ENCODE peak calls at places on chromosomes 3 and 15, in nine cellular contexts. R is left ventricle myocardium inferior; Z is lung; A is Panc1; S is naive thymus-derived CD4-positive, alpha-beta T cell; E is adrenal gland; M is transverse colon; Y is suprapubic skin; B is sigmoid colon. X is an unnamed sample. For H3K4me1 and H3K27me3, the result is how much of the 10 kb centered on the place peaks cover.

GRCh38 chr3:151213881-151214280 is 10.9 kb upstream of the GPR171 start:
- DNase-seq in R (no peak), Z (no peak), A (no peak), S (no peak), E (no peak), M (no peak), Y (no peak), B (no peak), X (no peak)

GRCh38 chr3:36455406-36455805 is 75.1 kb downstream of the STAC start:
- DNase-seq in R (no peak), Z (no peak), A (no peak), S (no peak), E (no peak), M (no peak), Y (no peak), B (no peak), X (no peak)

GRCh38 chr15:80090879-80091503 is 31.5 kb downstream of the ZFAND6 start:
- DNase-seq in R (no peak), Z (no peak), A (no peak), S (no peak), E (no peak), M (no peak), Y (no peak), B (no peak), X (no peak)

GRCh38 chr3:195129644-195130492 is 141.1 kb downstream of the XXYLT1 start:
- DNase-seq in R (no peak), Z (no peak), A (no peak), S (no peak), E (no peak), M (no peak), Y (no peak), B (no peak), X (no peak)

GRCh38 chr3:151838574-151839312 is 24.8 kb downstream of the AADAC start:
- DNase-seq in R (no peak), Z (peak), A (peak), S (peak), E (peak), M (peak), Y (no peak), B (peak), X (peak)

GRCh38 chr3:129576514-129577345 is 29.7 kb downstream of the PLXND1 start:
- DNase-seq in R (peak), Z (no peak), A (no peak), S (peak), E (peak), M (peak), Y (no peak), B (peak), X (no peak)

GRCh38 chr15:47964229-47964628 is 156.6 kb upstream of the SLC24A5 start:
- DNase-seq in R (no peak), Z (no peak), A (no peak), S (no peak), E (no peak), M (no peak), Y (no peak), B (no peak), X (no peak)

GRCh38 chr15:60721706-60722105 is 242.8 kb upstream of the ICE2 start:
- DNase-seq in R (no peak), Z (no peak), A (no peak), S (no peak), E (peak), M (no peak), Y (no peak), B (no peak), X (no peak)

GRCh38 chr15:40108061-40108854 is 421 bp downstream of the BMF start:
- DNase-seq in R (peak), Z (no peak), A (no peak), S (no peak), E (peak), M (peak), Y (no peak), B (peak), X (peak)

GRCh38 chr3:100103558-100104441 is 10.5 kb downstream of the FILIP1L start:
- DNase-seq in R (no peak), Z (no peak), A (no peak), S (no peak), E (no peak), M (peak), Y (no peak), B (no peak), X (peak)

GRCh38 chr3:68854170-68854569 is 78.2 kb downstream of the TAFA4 start:
- DNase-seq in R (no peak), Z (no peak), A (no peak), S (no peak), E (no peak), M (no peak), Y (no peak), B (no peak), X (no peak)

GRCh38 chr3:159416854-159417253 is 571.8 kb upstream of the IL12A start:
- DNase-seq in R (no peak), Z (no peak), A (no peak), S (no peak), E (no peak), M (no peak), Y (no peak), B (no peak), X (no peak)

GRCh38 chr3:107959767-107960166 is 131.1 kb downstream of the CD47 start:
- DNase-seq in R (no peak), Z (no peak), A (no peak), S (no peak), E (no peak), M (no peak), Y (no peak), B (no peak), X (no peak)

GRCh38 chr15:33865416-33865815 is 102.9 kb upstream of the CHRM5 start:
- DNase-seq in R (no peak), Z (no peak), A (no peak), S (no peak), E (no peak), M (no peak), Y (no peak), B (no peak), X (peak)

GRCh38 chr3:15805756-15806266 is 8.0 kb upstream of the ANKRD28 start:
- DNase-seq in R (no peak), Z (no peak), A (no peak), S (no peak), E (no peak), M (no peak), Y (no peak), B (no peak), X (no peak)

GRCh38 chr3:125683067-125683844 is 88.0 kb upstream of the OSBPL11 start:
- DNase-seq in R (peak), Z (no peak), A (no peak), S (no peak), E (peak), M (peak), Y (no peak), B (peak), X (no peak)

GRCh38 chr3:79314547-79314946 is 453.3 kb downstream of the ROBO1 start:
- DNase-seq in R (no peak), Z (no peak), A (no peak), S (no peak), E (no peak), M (no peak), Y (no peak), B (no peak), X (no peak)

GRCh38 chr15:85742186-85742751 is 52.5 kb downstream of the KLHL25 start:
- DNase-seq in R (no peak), Z (no peak), A (no peak), S (no peak), E (no peak), M (no peak), Y (peak), B (no peak), X (no peak)

GRCh38 chr15:70504305-70504951 is 258.9 kb downstream of the UACA start:
- DNase-seq in R (peak), Z (no peak), A (no peak), S (no peak), E (peak), M (peak), Y (no peak), B (peak), X (peak)

GRCh38 chr15:66573719-66574641 is 8.2 kb upstream of the LCTL start:
- DNase-seq in R (no peak), Z (no peak), A (no peak), S (no peak), E (no peak), M (no peak), Y (peak), B (peak), X (no peak)

GRCh38 chr3:76044601-76045600 is 259.6 kb upstream of the ZNF717 start:
- DNase-seq in R (no peak), Z (no peak), A (no peak), S (no peak), E (peak), M (no peak), Y (no peak), B (no peak), X (no peak)

GRCh38 chr3:150081084-150081483 is 110.4 kb upstream of the PFN2 start:
- DNase-seq in R (no peak), Z (no peak), A (no peak), S (no peak), E (no peak), M (no peak), Y (no peak), B (no peak), X (no peak)

GRCh38 chr3:142209655-142210054 is 15.7 kb downstream of the GK5 start:
- DNase-seq in R (no peak), Z (no peak), A (no peak), S (no peak), E (peak), M (no peak), Y (peak), B (peak), X (no peak)

GRCh38 chr3:188135271-188135670 is 18.7 kb upstream of the LPP start:
- DNase-seq in R (no peak), Z (no peak), A (no peak), S (no peak), E (no peak), M (no peak), Y (no peak), B (no peak), X (no peak)

GRCh38 chr3:32354362-32354778 is 37.3 kb upstream of the CMTM7 start:
- DNase-seq in R (no peak), Z (no peak), A (no peak), S (no peak), E (no peak), M (no peak), Y (no peak), B (no peak), X (peak)

GRCh38 chr3:37628711-37629301 is 232.9 kb upstream of the CTDSPL start:
- DNase-seq in R (no peak), Z (no peak), A (no peak), S (no peak), E (no peak), M (peak), Y (no peak), B (peak), X (peak)

GRCh38 chr3:57500506-57500905 is 43.6 kb downstream of the DNAH12 start:
- DNase-seq in R (no peak), Z (no peak), A (no peak), S (no peak), E (no peak), M (no peak), Y (no peak), B (no peak), X (no peak)

GRCh38 chr3:141336672-141337522 is 31.4 kb upstream of the ZBTB38 start:
- DNase-seq in R (no peak), Z (no peak), A (peak), S (no peak), E (no peak), M (no peak), Y (no peak), B (no peak), X (peak)

GRCh38 chr3:98433764-98434163 is 29.2 kb upstream of the OR5K1 start:
- DNase-seq in R (no peak), Z (no peak), A (no peak), S (no peak), E (no peak), M (no peak), Y (no peak), B (no peak), X (no peak)

GRCh38 chr15:68995754-68996141 is 18.7 kb upstream of the NOX5 start:
- DNase-seq in R (no peak), Z (no peak), A (no peak), S (no peak), E (no peak), M (no peak), Y (no peak), B (no peak), X (no peak)

GRCh38 chr3:165193392-165194268 is 2.6 kb downstream of the SLITRK3 start:
- DNase-seq in R (no peak), Z (no peak), A (no peak), S (no peak), E (no peak), M (no peak), Y (no peak), B (no peak), X (no peak)

GRCh38 chr15:85504739-85505676 is 124.6 kb downstream of the AKAP13 start:
- DNase-seq in R (no peak), Z (peak), A (no peak), S (peak), E (peak), M (peak), Y (no peak), B (no peak), X (peak)

GRCh38 chr15:82132116-82132515 is 86.3 kb upstream of the MEX3B start:
- DNase-seq in R (no peak), Z (no peak), A (no peak), S (no peak), E (no peak), M (no peak), Y (no peak), B (no peak), X (no peak)

GRCh38 chr3:129014793-129015345 is 13.8 kb downstream of the EFCC1 start:
- DNase-seq in R (no peak), Z (no peak), A (no peak), S (no peak), E (no peak), M (no peak), Y (no peak), B (no peak), X (no peak)

GRCh38 chr15:39584662-39585393 is 3.9 kb downstream of the THBS1 start:
- DNase-seq in R (no peak), Z (no peak), A (no peak), S (no peak), E (no peak), M (no peak), Y (no peak), B (no peak), X (no peak)

GRCh38 chr15:80426316-80426715 is 22.1 kb downstream of the ARNT2 start:
- DNase-seq in R (no peak), Z (no peak), A (no peak), S (no peak), E (no peak), M (no peak), Y (no peak), B (no peak), X (no peak)

GRCh38 chr3:112671930-112672715 is 31.2 kb upstream of the CCDC80 start:
- DNase-seq in R (no peak), Z (no peak), A (no peak), S (no peak), E (no peak), M (no peak), Y (no peak), B (no peak), X (peak)

GRCh38 chr3:123141276-123141675 is 60.5 kb upstream of the SEC22A start:
- DNase-seq in R (no peak), Z (no peak), A (no peak), S (no peak), E (no peak), M (no peak), Y (no peak), B (no peak), X (no peak)

GRCh38 chr3:123140591-123140990 is 61.2 kb upstream of the SEC22A start:
- DNase-seq in R (no peak), Z (no peak), A (no peak), S (no peak), E (no peak), M (no peak), Y (no peak), B (no peak), X (no peak)

GRCh38 chr3:123134671-123135070 is 67.1 kb upstream of the SEC22A start:
- DNase-seq in R (no peak), Z (no peak), A (no peak), S (no peak), E (no peak), M (no peak), Y (no peak), B (no peak), X (no peak)

GRCh38 chr3:123137001-123137400 is 64.7 kb upstream of the SEC22A start:
- DNase-seq in R (no peak), Z (no peak), A (no peak), S (no peak), E (peak), M (no peak), Y (no peak), B (no peak), X (no peak)

GRCh38 chr3:123138819-123139517 is 62.8 kb upstream of the SEC22A start:
- DNase-seq in R (no peak), Z (no peak), A (no peak), S (no peak), E (no peak), M (peak), Y (no peak), B (no peak), X (no peak)
- H3K27ac ChIP-seq in R (no peak), Z (no peak), A (no peak), S (no peak), E (no peak), M (peak), Y (no peak), B (no peak), X (no peak)

DNA sequence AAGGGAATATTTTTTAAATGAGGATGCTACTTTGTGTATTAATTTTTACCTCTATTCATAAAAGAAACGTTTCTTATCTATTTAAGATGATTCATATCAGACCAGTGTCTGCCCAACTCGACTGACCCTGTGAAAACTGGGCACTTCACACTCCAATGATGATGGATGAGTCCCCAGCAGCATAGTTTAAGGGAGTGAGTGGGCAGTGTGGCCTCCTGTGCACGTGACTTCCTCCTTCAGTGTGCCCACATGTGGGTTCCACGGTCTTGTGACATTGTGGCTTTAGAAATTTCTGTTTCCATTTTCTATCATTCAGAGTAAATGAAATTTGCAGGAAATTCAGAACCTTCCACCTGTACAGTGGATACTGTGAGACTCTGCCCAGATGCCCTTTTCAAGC is 10.7 kb downstream of the CCR5AS start:
- DNase-seq in R (no peak), Z (no peak), A (no peak), S (no peak), E (no peak), M (no peak), Y (no peak), B (no peak), X (no peak)
- H3K4me1 ChIP-seq in R (under half), Z (under half), A (under half), S (under half), E (under half), M (under half), Y (under half), B (under half), X (under half)

GRCh38 chr3:123412811-123413588 is 35.9 kb downstream of the ADCY5 start:
- DNase-seq in R (peak), Z (no peak), A (no peak), S (no peak), E (no peak), M (no peak), Y (no peak), B (peak), X (no peak)

GRCh38 chr3:123416647-123417046 is 32.2 kb downstream of the ADCY5 start:
- DNase-seq in R (no peak), Z (no peak), A (no peak), S (no peak), E (no peak), M (no peak), Y (no peak), B (no peak), X (no peak)

GRCh38 chr3:123416173-123416572 is 32.7 kb downstream of the ADCY5 start:
- DNase-seq in R (no peak), Z (no peak), A (no peak), S (no peak), E (no peak), M (no peak), Y (no peak), B (no peak), X (no peak)

GRCh38 chr3:123412076-123412475 is 36.8 kb downstream of the ADCY5 start:
- DNase-seq in R (no peak), Z (no peak), A (no peak), S (no peak), E (no peak), M (no peak), Y (no peak), B (no peak), X (no peak)

DNA sequence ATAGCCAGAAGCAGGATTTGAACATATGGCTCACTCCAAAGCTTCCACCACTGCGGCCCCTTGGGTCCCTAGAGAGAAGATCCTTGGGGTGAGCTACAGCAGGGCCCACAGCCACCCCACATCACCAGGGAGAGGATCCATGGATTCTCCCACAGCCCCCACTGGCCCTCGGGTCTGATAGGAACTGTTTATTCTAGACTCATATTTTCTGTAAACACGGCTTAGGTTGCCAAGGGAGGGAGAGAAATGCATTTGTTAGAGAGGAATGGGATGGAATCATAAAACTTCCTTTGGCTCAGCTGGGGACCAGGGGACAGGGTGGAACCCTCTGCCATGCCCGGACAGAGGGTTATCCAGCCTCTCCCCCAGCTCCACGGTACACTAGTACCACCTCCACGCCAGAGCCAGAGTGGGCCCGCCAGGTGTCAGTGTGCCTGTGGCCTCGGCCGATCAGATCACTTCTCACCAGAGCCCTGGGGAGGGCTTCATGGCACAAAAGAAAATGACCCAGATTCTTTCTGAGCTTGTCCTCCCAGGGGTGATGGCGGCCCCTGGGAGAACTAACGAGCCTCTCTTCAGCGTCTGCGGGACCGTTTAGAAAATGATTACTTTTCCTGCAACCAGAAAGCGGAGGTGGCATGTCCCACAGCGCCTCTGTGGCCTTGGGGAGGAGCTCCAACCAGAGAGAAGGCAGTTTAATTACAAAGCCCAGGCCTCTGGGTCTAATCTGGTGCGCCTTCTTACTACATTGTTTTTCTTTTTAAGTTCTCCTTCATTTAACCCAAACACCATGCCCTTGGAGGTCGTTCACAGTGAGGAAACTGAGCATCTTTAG is 33.7 kb downstream of the ADCY5 start:
- DNase-seq in R (no peak), Z (no peak), A (no peak), S (no peak), E (no peak), M (no peak), Y (no peak), B (no peak), X (no peak)
- H3K27me3 ChIP-seq in R (under half), Z (under half), A (under half), S (under half), E (under half), M (under half), Y (under half), B (under half), X (under half)

DNA sequence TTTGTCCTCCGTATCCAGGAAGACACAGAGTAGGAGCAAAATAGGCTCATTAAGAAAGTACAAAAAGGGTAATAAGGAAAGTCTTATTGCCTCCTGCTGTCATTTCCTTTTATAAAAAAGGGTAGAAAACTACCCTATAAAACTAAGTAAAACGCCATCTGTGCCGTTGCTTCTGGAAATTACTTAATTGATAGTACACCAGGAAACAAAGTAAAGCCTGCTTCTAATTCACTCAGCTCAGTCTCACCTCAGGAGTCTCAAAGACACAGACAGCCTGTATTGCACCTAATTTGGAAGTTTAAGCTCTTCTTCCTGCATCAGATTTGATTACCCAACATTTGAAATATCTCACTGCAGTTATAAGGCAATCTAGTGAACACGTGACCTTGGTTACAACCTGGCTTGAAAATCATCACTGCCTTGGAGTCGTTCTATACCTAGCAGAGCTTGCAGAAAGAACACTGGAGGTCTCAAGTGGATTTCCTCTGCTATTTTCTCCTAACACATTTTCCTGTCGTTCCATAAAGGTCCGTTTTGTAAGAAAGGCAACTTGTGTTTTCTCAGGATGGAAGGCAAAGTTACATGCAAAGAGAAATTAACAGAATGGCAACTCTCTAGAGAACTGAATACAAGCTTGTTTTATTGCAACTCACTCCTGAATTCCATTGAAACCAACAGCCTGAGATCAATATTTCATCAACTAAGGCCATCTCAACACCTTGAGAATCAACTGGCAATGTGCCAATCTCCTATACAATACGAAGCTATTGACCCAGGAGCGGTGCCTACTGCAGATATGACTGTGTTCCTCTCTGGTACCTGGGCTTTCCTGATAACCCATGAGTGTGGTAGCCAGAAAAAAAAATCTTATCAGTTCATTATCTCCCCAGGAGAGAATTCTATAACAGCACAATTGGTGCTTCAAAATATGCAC is 203.3 kb upstream of the LMCD1 start:
- DNase-seq in R (no peak), Z (no peak), A (no peak), S (no peak), E (no peak), M (no peak), Y (no peak), B (no peak), X (no peak)
- H3K27ac ChIP-seq in R (no peak), Z (no peak), A (no peak), S (no peak), E (no peak), M (no peak), Y (no peak), B (no peak), X (no peak)